ENCODE peak calls at places on chromosomes 11 and 22, in five cellular contexts. T is RWPE2, R is left ventricle myocardium inferior, G is fibroblast of lung, B is left lung. E is an unnamed sample.

GRCh38 chr11:61832758-61833157 is 4.7 kb downstream of the FADS2 start:
- DNase-seq in R (peak), G (no peak), T (peak), B (no peak), E (no peak)

GRCh38 chr11:118696673-118697226 is 17.3 kb upstream of the TREH start:
- DNase-seq in R (no peak), B (no peak), T (no peak), G (no peak), E (no peak)

GRCh38 chr22:38273135-38273761 is 438 bp upstream of the TMEM184B start:
- DNase-seq in B (no peak), G (peak), T (no peak), R (no peak), E (no peak)

GRCh38 chr11:128022761-128023160 is 564.6 kb downstream of the ETS1 start:
- DNase-seq in G (no peak), T (no peak), R (no peak), B (no peak), E (no peak)

GRCh38 chr22:49183826-49184216 is 643.9 kb downstream of the BRD1 start:
- DNase-seq in T (no peak), G (no peak), B (no peak), R (no peak), E (no peak)

GRCh38 chr11:469684-470667 is 19.9 kb downstream of the PTDSS2 start:
- DNase-seq in G (peak), B (peak), R (no peak), T (peak), E (peak)

GRCh38 chr11:793556-793955 is 3.7 kb upstream of the CEND1 start:
- DNase-seq in T (no peak), B (no peak), R (no peak), G (no peak), E (no peak)

GRCh38 chr22:19988965-19989724 is 27.5 kb downstream of the ARVCF start:
- DNase-seq in R (no peak), T (no peak), G (no peak), B (no peak), E (no peak)

GRCh38 chr11:18699848-18700261 is 1.3 kb downstream of the TMEM86A start:
- DNase-seq in G (no peak), R (peak), T (no peak), B (peak), E (no peak)

GRCh38 chr22:27748355-27749168 is 53.0 kb downstream of the MN1 start:
- DNase-seq in R (no peak), T (no peak), B (no peak), G (peak), E (peak)

GRCh38 chr11:112310414-112310813 is 49.8 kb upstream of the PLET1 start:
- DNase-seq in T (peak), G (no peak), B (no peak), R (no peak), E (no peak)

GRCh38 chr22:50139843-50140415 is 30.6 kb upstream of the PANX2 start:
- DNase-seq in G (no peak), B (no peak), R (no peak), T (no peak), E (no peak)

GRCh38 chr11:75492181-75492820 is 33.4 kb downstream of the GDPD5 start:
- DNase-seq in B (no peak), R (no peak), G (peak), T (no peak), E (no peak)

GRCh38 chr22:21593406-21594232 is 26.1 kb downstream of the UBE2L3 start:
- DNase-seq in G (no peak), R (peak), B (no peak), T (no peak), E (no peak)

GRCh38 chr11:126917531-126918204 is 82.9 kb downstream of the KIRREL3 start:
- DNase-seq in R (no peak), B (no peak), G (peak), T (no peak), E (no peak)

GRCh38 chr11:83162377-83162776 is 5.4 kb downstream of the PCF11 start:
- DNase-seq in T (no peak), R (no peak), B (no peak), G (no peak), E (no peak)

GRCh38 chr11:64745219-64745522 is 1.2 kb upstream of the RASGRP2 start:
- DNase-seq in T (no peak), R (peak), G (no peak), B (peak), E (peak)

GRCh38 chr22:39940757-39941305 is 19.4 kb upstream of the TMA7B start:
- DNase-seq in T (no peak), B (no peak), R (no peak), G (no peak), E (no peak)

GRCh38 chr11:36996795-36997194 is 398.8 kb upstream of the RAG2 start:
- DNase-seq in T (no peak), R (no peak), G (no peak), B (no peak), E (no peak)

GRCh38 chr11:122758361-122758760 is 79.9 kb upstream of the CRTAM start:
- DNase-seq in G (no peak), T (no peak), B (no peak), R (no peak), E (no peak)

GRCh38 chr11:116109228-116109627 is 605.0 kb upstream of the CADM1 start:
- DNase-seq in B (peak), G (peak), T (no peak), R (no peak), E (no peak)

GRCh38 chr11:121250843-121251242 is 41.7 kb upstream of the SC5D start:
- DNase-seq in R (no peak), G (peak), T (no peak), B (no peak), E (no peak)

GRCh38 chr11:114195981-114196731 is 100.0 kb upstream of the NNMT start:
- DNase-seq in R (no peak), B (peak), T (no peak), G (no peak), E (no peak)

GRCh38 chr22:42939941-42940653 is 74.9 kb downstream of the PACSIN2 start:
- DNase-seq in T (no peak), G (peak), R (no peak), B (no peak), E (peak)

GRCh38 chr11:129815596-129816461 is at the start of gene TMEM45B:
- DNase-seq in B (peak), T (no peak), R (no peak), G (no peak), E (peak)

GRCh38 chr11:12785901-12786300 is 111.7 kb downstream of the TEAD1 start:
- DNase-seq in G (no peak), R (no peak), B (no peak), T (no peak), E (no peak)

GRCh38 chr11:119545978-119546915 is 123.3 kb upstream of the THY1 start:
- DNase-seq in G (no peak), R (no peak), B (no peak), T (no peak), E (no peak)

GRCh38 chr11:46673713-46674462 is 26.5 kb downstream of the ARHGAP1 start:
- DNase-seq in G (no peak), T (peak), R (no peak), B (no peak), E (peak)

DNA sequence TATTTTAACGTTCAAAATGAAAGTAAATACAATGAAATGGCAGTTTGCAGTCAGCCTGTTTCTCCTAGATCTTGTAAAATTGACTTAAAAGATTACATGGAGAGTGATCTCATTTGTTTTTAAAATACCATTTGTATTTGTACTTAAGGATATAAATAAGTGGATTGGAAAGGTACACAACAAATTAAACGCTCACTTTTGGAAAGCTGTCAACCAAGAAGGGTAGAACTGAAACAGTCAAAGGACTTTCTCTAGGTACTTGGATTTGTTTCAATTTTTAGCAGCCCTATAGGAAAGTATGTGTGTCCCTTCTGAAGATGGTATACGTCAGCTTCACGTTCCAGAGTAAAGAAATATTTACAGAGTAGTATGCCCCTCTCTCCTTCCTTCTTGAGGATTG is 7.3 kb downstream of the TBRG1 start:
- DNase-seq in B (no peak), G (no peak), T (no peak), R (no peak), E (no peak)
- H3K4me3 ChIP-seq in B (no peak), G (no peak), T (no peak), R (no peak), E (no peak)

DNA sequence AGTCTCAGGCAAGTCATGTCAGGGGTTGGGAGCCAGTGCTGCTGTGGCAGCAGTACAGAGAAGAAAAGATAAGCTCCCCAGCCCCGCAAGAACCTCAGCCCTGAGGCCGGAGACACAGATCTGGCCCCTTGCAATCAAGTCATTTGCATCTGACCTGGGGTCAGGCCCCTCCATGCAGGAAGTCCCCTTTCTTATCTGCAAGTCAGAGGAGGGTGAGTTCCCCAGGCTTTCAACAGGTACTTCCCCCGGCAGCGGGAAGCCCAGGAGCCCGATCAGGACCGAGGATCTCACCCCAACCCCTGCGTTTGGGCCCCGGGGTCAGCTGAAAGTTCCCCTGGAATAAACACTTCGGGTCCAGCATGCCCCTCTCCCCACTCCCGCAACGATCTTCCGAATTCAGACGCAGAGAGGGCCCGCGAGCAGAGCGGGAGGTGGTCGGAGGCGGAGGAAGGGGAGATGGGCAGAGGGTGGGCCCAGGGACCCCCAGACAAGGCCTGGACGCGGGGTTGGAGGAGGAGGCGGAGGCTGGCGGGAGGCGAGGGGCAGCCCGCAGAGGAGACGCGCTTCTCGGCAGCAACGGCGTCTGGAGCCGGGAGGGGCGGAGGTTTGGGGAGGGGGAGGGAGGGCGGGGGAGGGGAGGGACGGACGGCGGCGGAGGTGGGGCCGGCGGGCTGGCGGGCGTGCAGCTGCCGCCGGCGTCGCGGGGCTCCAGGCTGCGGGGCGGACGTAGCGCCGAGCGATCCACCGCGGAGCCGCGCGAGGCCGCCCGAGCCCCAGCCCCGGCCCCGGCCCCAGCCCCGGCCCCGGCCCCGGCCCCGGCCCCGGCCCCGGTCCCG is at the start of gene TSPAN18:
- DNase-seq in R (peak), G (no peak), B (no peak), T (no peak), E (no peak)
- H3K27ac ChIP-seq in R (peak), G (no peak), B (peak), T (no peak), E (peak)

GRCh38 chr22:45948081-45948648 is 28.8 kb downstream of the WNT7B start:
- DNase-seq in B (no peak), R (no peak), G (no peak), T (no peak), E (no peak)
- TF ChIP-seq CTCF in B (no peak), R (no peak), G (no peak), T (peak), E (no peak)

DNA sequence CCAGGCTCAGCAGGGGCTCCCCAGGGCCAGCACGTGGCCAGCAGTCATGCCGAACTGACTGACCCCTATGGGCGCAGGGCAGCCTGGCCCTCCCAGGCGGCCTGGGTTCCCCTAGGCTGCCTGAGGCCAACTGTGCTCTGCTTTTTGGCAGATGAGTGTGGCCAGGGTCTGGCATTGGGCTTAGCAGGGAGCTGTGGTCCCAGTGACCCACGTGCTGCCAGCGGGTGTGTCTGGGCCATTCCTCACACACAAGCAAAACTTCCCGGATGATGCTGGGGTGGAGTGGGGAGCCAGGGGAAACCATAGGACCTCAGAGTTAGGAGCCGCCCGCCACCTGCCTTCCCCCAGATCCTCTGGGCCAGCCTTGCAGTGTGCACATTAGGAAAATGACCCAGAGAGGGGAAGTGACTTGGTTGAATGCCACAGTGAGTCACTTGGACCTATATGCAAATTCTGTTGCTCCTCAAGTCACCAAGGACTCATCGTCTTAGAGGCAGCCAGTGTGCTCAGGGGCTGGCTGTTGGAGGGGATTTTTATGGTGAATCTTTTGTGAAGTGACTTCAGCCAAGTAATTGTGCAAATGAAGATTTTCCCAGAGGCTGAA is 6.6 kb downstream of the ADORA2A start:
- DNase-seq in B (no peak), R (no peak), G (peak), T (no peak), E (peak)
- H3K4me3 ChIP-seq in B (no peak), R (no peak), G (no peak), T (no peak), E (no peak)

DNA sequence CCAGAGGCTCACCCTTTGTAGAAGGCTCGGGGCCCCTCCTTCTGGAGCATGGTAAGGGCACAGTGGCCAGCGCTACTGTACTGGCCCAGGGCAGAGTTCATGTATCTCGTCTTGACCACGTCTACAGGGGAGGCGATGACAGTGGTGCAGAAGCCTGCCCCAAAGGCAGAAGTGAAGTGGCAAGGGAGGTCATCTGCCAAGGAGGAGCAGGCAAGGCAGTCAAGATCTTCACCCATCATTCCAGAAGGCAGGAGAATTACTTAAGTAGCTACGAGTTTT is 7.2 kb downstream of the UCP2 start:
- DNase-seq in G (no peak), T (no peak), B (no peak), R (no peak), E (no peak)
- H3K27ac ChIP-seq in G (no peak), T (no peak), B (no peak), R (no peak), E (no peak)

GRCh38 chr22:35421121-35421520 is 21.2 kb downstream of the MCM5 start:
- DNase-seq in G (no peak), T (no peak), R (no peak), B (no peak), E (no peak)
- TF ChIP-seq CTCF in G (no peak), T (no peak), R (no peak), B (no peak), E (no peak)